ENCODE peak calls at places on chromosomes 13 and 19, in eight cellular contexts. R is tibial artery, O is neural progenitor cell, T is stomach, D is cardiac muscle cell, K is cardiac fibroblast, V is SK-N-MC, B is brain microvascular endothelial cell. I is an unnamed sample.

GRCh38 chr13:99220199-99220931 is 19.7 kb downstream of the UBAC2 start:
- DNase-seq in R (no peak), O (no peak), T (no peak), D (no peak), K (no peak), V (no peak), B (peak), I (no peak)

GRCh38 chr13:40648841-40649240 is 17.6 kb downstream of the FOXO1 start:
- DNase-seq in R (no peak), O (no peak), T (no peak), D (peak), K (no peak), V (no peak), B (no peak), I (no peak)

GRCh38 chr19:48970923-48971395 is 5.8 kb downstream of the FTL start:
- DNase-seq in R (peak), O (peak), T (peak), D (peak), K (peak), V (no peak), B (peak), I (no peak)

GRCh38 chr19:33868076-33868735 is 71.5 kb downstream of the KCTD15 start:
- DNase-seq in R (no peak), O (no peak), T (peak), D (no peak), K (no peak), V (no peak), B (no peak), I (no peak)

GRCh38 chr13:24693862-24694471 is 13.8 kb downstream of the ATP12A start:
- DNase-seq in R (peak), O (peak), T (peak), D (peak), K (peak), V (peak), B (peak), I (no peak)

GRCh38 chr19:8615813-8616596 is 5.5 kb upstream of the ADAMTS10 start:
- DNase-seq in R (peak), O (peak), T (peak), D (peak), K (peak), V (no peak), B (peak), I (no peak)

GRCh38 chr19:50723069-50723468 is at the start of gene CLEC11A:
- DNase-seq in R (peak), O (no peak), T (no peak), D (no peak), K (peak), V (no peak), B (peak), I (peak)

GRCh38 chr19:32708457-32708856 is 11.1 kb upstream of the TDRD12 start:
- DNase-seq in R (no peak), O (no peak), T (no peak), D (no peak), K (no peak), V (no peak), B (no peak), I (no peak)

GRCh38 chr13:104571161-104571889 is 1505.1 kb upstream of the SLC10A2 start:
- DNase-seq in R (peak), O (peak), T (peak), D (peak), K (peak), V (no peak), B (peak), I (peak)

GRCh38 chr13:24650157-24650556 is 30.1 kb upstream of the ATP12A start:
- DNase-seq in R (no peak), O (no peak), T (no peak), D (no peak), K (peak), V (peak), B (no peak), I (peak)

GRCh38 chr13:113997845-113998751 is 24.2 kb upstream of the C13orf46 start:
- DNase-seq in R (peak), O (no peak), T (peak), D (no peak), K (peak), V (no peak), B (peak), I (peak)

GRCh38 chr19:51689751-51690358 is 3.3 kb upstream of the SPACA6 start:
- DNase-seq in R (no peak), O (peak), T (no peak), D (peak), K (peak), V (no peak), B (peak), I (no peak)

GRCh38 chr19:1904385-1905070 is 671 bp upstream of the ADAT3 start:
- DNase-seq in R (no peak), O (peak), T (peak), D (peak), K (peak), V (no peak), B (no peak), I (no peak)

GRCh38 chr19:40392894-40393517 is 3.0 kb upstream of the HIPK4 start:
- DNase-seq in R (no peak), O (no peak), T (peak), D (no peak), K (no peak), V (no peak), B (no peak), I (no peak)

GRCh38 chr13:51923983-51924539 is 62.3 kb downstream of the CCDC70 start:
- DNase-seq in R (no peak), O (peak), T (peak), D (no peak), K (no peak), V (no peak), B (no peak), I (no peak)

GRCh38 chr13:62682788-62683187 is 1267.1 kb upstream of the PCDH20 start:
- DNase-seq in R (no peak), O (no peak), T (no peak), D (no peak), K (no peak), V (no peak), B (no peak), I (no peak)

GRCh38 chr13:35882722-35883497 is 248.3 kb downstream of the DCLK1 start:
- DNase-seq in R (no peak), O (no peak), T (no peak), D (no peak), K (no peak), V (no peak), B (peak), I (no peak)

GRCh38 chr19:4374451-4375163 is 25.7 kb downstream of the SH3GL1 start:
- DNase-seq in R (peak), O (no peak), T (peak), D (no peak), K (peak), V (no peak), B (peak), I (peak)

GRCh38 chr19:52398091-52398461 is 427 bp downstream of the ZNF528 start:
- DNase-seq in R (no peak), O (peak), T (no peak), D (peak), K (peak), V (no peak), B (peak), I (no peak)

GRCh38 chr19:1942078-1942933 is 1.3 kb downstream of the CSNK1G2 start:
- DNase-seq in R (peak), O (peak), T (peak), D (peak), K (peak), V (no peak), B (peak), I (no peak)

GRCh38 chr13:27120011-27120410 is 51.6 kb downstream of the USP12 start:
- DNase-seq in R (no peak), O (no peak), T (no peak), D (no peak), K (no peak), V (no peak), B (no peak), I (no peak)

GRCh38 chr19:33797821-33798633 is 1.4 kb downstream of the KCTD15 start:
- DNase-seq in R (peak), O (peak), T (peak), D (peak), K (peak), V (no peak), B (no peak), I (no peak)

GRCh38 chr13:100305398-100305797 is 216.5 kb downstream of the PCCA start:
- DNase-seq in R (no peak), O (no peak), T (no peak), D (no peak), K (no peak), V (no peak), B (no peak), I (no peak)

GRCh38 chr13:86765462-86765861 is 905.7 kb upstream of the SLITRK5 start:
- DNase-seq in R (no peak), O (no peak), T (no peak), D (no peak), K (no peak), V (no peak), B (no peak), I (no peak)

GRCh38 chr19:45079911-45080469 is 930 bp downstream of the GEMIN7 start:
- DNase-seq in R (no peak), O (peak), T (peak), D (peak), K (no peak), V (no peak), B (no peak), I (no peak)

GRCh38 chr19:5225486-5226345 is 114.9 kb downstream of the PTPRS start:
- DNase-seq in R (no peak), O (peak), T (no peak), D (peak), K (no peak), V (no peak), B (no peak), I (no peak)

GRCh38 chr13:42384265-42384664 is 112.3 kb downstream of the AKAP11 start:
- DNase-seq in R (no peak), O (no peak), T (no peak), D (no peak), K (no peak), V (no peak), B (no peak), I (no peak)

DNA sequence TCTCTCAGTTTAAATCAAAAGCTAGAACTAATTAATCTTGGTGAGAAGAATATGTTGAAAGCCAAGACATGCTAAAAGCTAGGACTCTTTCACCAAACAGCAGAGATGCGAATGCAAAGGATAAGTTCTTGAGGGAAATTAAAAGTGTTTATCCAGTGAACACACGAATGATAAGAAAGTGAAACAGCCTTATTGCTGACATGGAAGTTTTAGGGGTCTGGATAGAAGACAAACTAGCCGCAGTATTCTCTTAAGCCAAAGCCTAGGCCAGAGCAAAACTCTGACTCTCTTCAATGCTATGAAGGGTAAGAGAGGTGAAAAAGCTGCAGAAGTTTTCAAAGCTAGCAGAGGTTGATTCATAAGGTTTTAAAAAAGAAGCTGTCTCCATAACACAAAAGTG is 103.0 kb downstream of the UFM1 start:
- DNase-seq in R (no peak), O (no peak), T (no peak), D (no peak), K (no peak), V (no peak), B (no peak), I (no peak)
- H3K4me3 ChIP-seq in R (no peak), O (no peak), T (no peak), D (no peak), K (no peak), V (no peak), B (no peak), I (no peak)

DNA sequence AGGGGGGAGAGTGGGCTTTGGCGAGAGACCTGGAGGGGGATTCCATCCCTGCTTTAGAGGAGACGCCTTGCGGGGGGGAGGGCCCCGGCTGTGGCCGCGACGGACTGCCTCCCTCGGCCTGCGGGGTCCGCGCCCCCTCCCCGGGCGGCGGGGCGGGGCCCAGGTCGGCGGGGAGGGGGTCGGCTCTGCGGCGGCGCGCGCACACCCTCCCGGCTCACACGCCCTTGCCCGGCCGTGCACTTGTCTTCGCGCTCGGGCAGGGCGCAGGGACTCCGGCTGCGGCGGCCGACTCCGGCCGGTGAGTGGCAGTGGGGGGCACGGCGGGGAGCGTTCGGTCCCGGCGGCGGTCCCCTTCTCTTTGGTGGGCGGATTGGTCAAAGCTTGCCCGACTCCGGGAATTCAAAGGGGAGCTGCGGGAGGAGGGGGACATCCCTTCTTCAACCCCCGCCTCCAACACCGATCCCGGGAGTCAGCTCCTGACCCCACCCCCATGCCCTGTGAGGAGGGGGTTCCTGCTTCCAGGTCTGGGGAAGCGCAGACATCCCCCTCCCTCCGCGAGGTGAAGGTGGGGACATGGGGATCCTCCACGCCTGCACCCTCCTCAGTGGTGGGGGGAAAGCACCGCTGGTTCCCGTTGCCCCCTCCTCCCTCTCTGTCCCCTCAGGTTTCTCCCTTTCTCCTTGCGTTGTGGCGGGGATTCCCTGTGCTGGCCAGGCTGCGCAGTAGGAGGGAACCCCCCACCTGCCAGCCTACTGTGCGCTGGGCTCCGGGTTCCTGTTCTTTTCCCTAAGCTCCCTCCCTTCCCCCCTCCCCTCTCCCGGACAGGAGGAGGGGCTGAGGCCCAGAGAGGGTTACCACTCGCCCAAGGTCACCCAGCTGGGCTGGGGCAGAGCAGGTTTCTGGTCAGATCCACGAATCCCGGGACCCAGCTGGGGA is 14.6 kb upstream of the KCNN1 start:
- DNase-seq in R (no peak), O (peak), T (no peak), D (peak), K (no peak), V (no peak), B (no peak), I (no peak)
- H3K4me3 ChIP-seq in R (no peak), O (peak), T (no peak), D (peak), K (no peak), V (peak), B (no peak), I (no peak)

GRCh38 chr19:16327911-16328823 is 3.5 kb downstream of the KLF2 start:
- DNase-seq in R (peak), O (no peak), T (peak), D (no peak), K (peak), V (no peak), B (no peak), I (peak)
- H3K4me3 ChIP-seq in R (peak), O (no peak), T (peak), D (no peak), K (peak), V (no peak), B (no peak), I (peak)

DNA sequence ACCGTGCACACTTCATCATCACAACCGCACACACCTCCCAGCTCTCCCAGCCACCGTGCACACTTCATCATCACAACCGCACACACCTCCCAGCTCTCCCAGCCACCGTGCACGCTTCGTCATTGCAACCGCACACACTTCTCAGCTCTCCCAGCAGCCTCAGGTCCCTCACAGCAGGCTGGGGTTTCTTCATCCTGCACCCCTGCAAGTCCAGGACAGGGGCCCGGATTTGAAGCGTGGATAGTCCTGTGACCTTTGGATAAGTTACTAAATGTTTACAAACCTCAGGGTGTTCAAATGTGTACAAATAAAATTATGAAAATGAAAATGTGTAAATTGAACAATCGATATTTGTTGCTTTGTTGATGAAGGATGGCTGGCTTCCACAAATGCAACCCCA is 74.0 kb downstream of the SPACA7 start:
- DNase-seq in R (peak), O (no peak), T (no peak), D (no peak), K (no peak), V (no peak), B (no peak), I (no peak)
- H3K4me3 ChIP-seq in R (no peak), O (no peak), T (no peak), D (no peak), K (no peak), V (no peak), B (no peak), I (no peak)

DNA sequence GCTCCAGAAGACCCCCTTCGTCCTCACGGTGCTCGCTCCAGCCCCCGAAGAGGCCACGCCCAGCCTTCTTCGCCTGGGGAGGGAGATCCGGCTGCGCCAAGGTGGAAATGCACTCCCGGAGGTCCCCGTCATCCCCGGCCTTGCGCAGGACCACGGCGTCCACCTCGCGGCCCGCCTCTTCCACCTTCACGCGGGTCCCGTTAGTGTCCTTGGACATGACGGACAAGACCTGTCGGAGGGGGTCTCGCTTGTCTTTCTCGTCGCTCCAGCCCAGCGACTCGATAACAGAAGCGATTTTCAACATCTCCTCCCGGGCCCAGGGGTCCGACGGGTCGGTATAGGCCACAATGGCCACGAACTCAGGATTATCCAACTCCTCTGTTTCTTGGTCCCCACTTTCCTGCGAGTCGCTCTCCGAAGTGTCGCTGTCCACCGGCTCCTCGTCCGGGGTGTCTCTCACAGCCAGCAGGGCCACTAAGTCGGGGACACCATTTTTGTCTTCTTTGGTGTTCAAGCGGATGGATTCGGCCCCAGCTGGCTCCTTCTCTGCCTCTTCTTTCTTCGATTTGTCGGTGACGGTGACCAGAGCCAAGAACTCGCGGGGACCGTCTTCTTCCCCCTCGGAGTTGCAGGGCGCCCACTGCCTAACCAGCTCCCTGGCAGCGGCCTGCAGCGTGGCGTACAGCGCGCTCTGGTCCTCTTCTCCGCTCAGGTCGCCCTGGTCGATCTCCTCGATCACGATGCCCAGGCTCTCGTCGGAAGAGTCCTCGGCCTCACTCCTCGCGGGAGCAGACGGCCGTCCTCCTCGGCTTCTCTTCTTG is 1.3 kb downstream of the PNMA8B start:
- DNase-seq in R (no peak), O (peak), T (no peak), D (no peak), K (no peak), V (no peak), B (no peak), I (no peak)
- H3K4me3 ChIP-seq in R (peak), O (no peak), T (peak), D (no peak), K (no peak), V (no peak), B (no peak), I (no peak)

DNA sequence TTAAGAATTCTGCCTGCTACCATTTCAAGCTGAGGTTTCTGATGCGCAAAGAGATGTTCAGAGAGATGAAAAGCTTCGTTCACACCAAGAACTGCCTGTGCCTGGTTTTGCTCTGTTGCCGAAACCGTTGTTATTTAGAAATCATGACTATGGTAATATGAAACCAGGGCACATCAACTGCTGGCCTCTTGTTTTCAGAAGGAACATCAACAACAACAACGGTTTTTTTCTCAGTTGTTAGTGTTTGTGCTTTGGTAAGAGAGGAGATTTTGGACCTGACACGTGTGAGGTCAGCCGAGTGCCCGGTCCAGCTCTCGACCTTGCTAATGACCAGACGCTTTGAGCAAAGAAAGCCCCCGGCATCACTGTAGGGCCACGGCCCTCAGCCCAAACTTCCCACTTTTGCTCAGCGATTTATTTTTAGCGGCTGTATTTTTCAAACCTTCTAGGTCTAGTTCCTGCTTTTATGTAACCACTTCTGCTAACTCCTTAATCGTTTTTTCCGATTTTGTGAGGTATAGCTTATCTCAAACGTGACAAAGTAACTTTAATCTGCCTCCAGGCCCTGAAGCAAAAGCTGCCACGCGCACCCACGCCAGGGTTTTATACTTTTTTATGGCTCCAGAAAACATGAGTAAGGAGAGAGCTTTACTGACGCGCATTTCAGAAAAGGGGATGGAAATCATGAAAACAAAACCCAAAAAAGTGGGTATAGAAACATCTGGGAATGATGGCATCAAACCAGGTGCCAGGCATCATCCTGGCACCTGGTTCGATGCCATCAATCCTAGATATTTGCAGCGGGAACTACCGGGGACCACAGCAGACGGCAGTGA is 42.0 kb downstream of the KLF2 start:
- DNase-seq in R (no peak), O (no peak), T (no peak), D (no peak), K (no peak), V (no peak), B (no peak), I (no peak)
- H3K4me3 ChIP-seq in R (no peak), O (no peak), T (no peak), D (no peak), K (no peak), V (no peak), B (no peak), I (no peak)

GRCh38 chr13:107865643-107866006 is 349.7 kb downstream of the LIG4 start:
- DNase-seq in R (no peak), O (no peak), T (no peak), D (no peak), K (peak), V (no peak), B (no peak), I (no peak)

GRCh38 chr13:107866666-107867623 is 348.4 kb downstream of the LIG4 start:
- DNase-seq in R (no peak), O (peak), T (no peak), D (peak), K (peak), V (no peak), B (no peak), I (no peak)

GRCh38 chr13:107867701-107868661 is 347.4 kb downstream of the LIG4 start:
- DNase-seq in R (no peak), O (peak), T (peak), D (peak), K (peak), V (no peak), B (peak), I (no peak)

GRCh38 chr13:107866007-107866665 is 349.2 kb downstream of the LIG4 start:
- DNase-seq in R (no peak), O (peak), T (no peak), D (peak), K (peak), V (no peak), B (peak), I (no peak)

GRCh38 chr13:107864543-107865460 is 350.5 kb downstream of the LIG4 start:
- DNase-seq in R (no peak), O (peak), T (no peak), D (peak), K (peak), V (peak), B (peak), I (no peak)
- H3K4me3 ChIP-seq in R (no peak), O (peak), T (no peak), D (no peak), K (no peak), V (no peak), B (peak), I (no peak)